ENCODE peak calls at places on chromosomes 4 and X, in eight cellular contexts. K is H1, X is stomach, C is sigmoid colon, W is HepG2, Q is GM12878, A is suprapubic skin, R is K562. D is an unnamed sample.

GRCh38 chr4:183354213-183354612 is 32.0 kb upstream of the CLDN24 start:
- DNase-seq in K (no peak), X (no peak), C (no peak), W (peak), Q (no peak), A (peak), R (no peak), D (no peak)

GRCh38 chrX:127459784-127460183 is 592.4 kb downstream of the ACTRT1 start:
- DNase-seq in K (peak), X (no peak), C (no peak), W (no peak), Q (no peak), A (no peak), R (no peak), D (no peak)

GRCh38 chr4:116118216-116118615 is 967.2 kb downstream of the TRAM1L1 start:
- DNase-seq in K (no peak), X (no peak), C (no peak), W (no peak), Q (no peak), A (no peak), R (no peak), D (no peak)

GRCh38 chrX:33840176-33840575 is 291.9 kb downstream of the FAM47A start:
- DNase-seq in K (no peak), X (no peak), C (no peak), W (no peak), Q (no peak), A (no peak), R (no peak), D (no peak)

GRCh38 chr4:183348136-183348535 is 25.9 kb upstream of the CLDN24 start:
- DNase-seq in K (no peak), X (no peak), C (no peak), W (no peak), Q (no peak), A (no peak), R (no peak), D (no peak)

GRCh38 chr4:86043755-86044592 is 315.9 kb downstream of the MAPK10 start:
- DNase-seq in K (no peak), X (no peak), C (no peak), W (peak), Q (no peak), A (no peak), R (peak), D (no peak)

GRCh38 chrX:53433651-53434639 is at the start of gene HSD17B10:
- DNase-seq in K (peak), X (peak), C (peak), W (peak), Q (peak), A (peak), R (peak), D (peak)

GRCh38 chrX:30282527-30282926 is 26.7 kb downstream of the NR0B1 start:
- DNase-seq in K (no peak), X (no peak), C (no peak), W (no peak), Q (no peak), A (no peak), R (peak), D (no peak)

GRCh38 chrX:150032742-150033141 is 94.5 kb upstream of the EOLA2 start:
- DNase-seq in K (no peak), X (no peak), C (no peak), W (no peak), Q (no peak), A (no peak), R (no peak), D (no peak)

GRCh38 chr4:104938624-104939023 is 208.1 kb upstream of the TET2 start:
- DNase-seq in K (no peak), X (no peak), C (no peak), W (no peak), Q (no peak), A (no peak), R (no peak), D (no peak)

GRCh38 chr4:146577111-146577510 is 55.4 kb upstream of the SLC10A7 start:
- DNase-seq in K (no peak), X (no peak), C (no peak), W (no peak), Q (no peak), A (no peak), R (no peak), D (no peak)

GRCh38 chrX:109635151-109635550 is 10.2 kb upstream of the KCNE5 start:
- DNase-seq in K (no peak), X (no peak), C (no peak), W (no peak), Q (no peak), A (no peak), R (peak), D (no peak)

GRCh38 chrX:133698298-133698697 is 283.0 kb upstream of the GPC4 start:
- DNase-seq in K (no peak), X (no peak), C (no peak), W (no peak), Q (no peak), A (no peak), R (no peak), D (no peak)

GRCh38 chr4:160848901-160849735 is 1314.7 kb downstream of the FSTL5 start:
- DNase-seq in K (no peak), X (no peak), C (no peak), W (no peak), Q (no peak), A (no peak), R (no peak), D (no peak)

GRCh38 chr4:127479031-127479622 is 153.6 kb upstream of the INTU start:
- DNase-seq in K (no peak), X (no peak), C (no peak), W (peak), Q (no peak), A (no peak), R (peak), D (no peak)

GRCh38 chrX:9064694-9065093 is 30.8 kb upstream of the FAM9B start:
- DNase-seq in K (no peak), X (no peak), C (no peak), W (no peak), Q (no peak), A (no peak), R (no peak), D (no peak)

GRCh38 chrX:107123750-107124149 is 5.1 kb upstream of the RBM41 start:
- DNase-seq in K (no peak), X (no peak), C (no peak), W (no peak), Q (no peak), A (no peak), R (no peak), D (no peak)

GRCh38 chrX:107119281-107119680 is 659 bp upstream of the RBM41 start:
- DNase-seq in K (no peak), X (no peak), C (no peak), W (no peak), Q (no peak), A (no peak), R (no peak), D (no peak)

GRCh38 chrX:107117993-107118321 is 665 bp downstream of the RBM41 start:
- DNase-seq in K (no peak), X (no peak), C (no peak), W (no peak), Q (no peak), A (no peak), R (peak), D (no peak)

DNA sequence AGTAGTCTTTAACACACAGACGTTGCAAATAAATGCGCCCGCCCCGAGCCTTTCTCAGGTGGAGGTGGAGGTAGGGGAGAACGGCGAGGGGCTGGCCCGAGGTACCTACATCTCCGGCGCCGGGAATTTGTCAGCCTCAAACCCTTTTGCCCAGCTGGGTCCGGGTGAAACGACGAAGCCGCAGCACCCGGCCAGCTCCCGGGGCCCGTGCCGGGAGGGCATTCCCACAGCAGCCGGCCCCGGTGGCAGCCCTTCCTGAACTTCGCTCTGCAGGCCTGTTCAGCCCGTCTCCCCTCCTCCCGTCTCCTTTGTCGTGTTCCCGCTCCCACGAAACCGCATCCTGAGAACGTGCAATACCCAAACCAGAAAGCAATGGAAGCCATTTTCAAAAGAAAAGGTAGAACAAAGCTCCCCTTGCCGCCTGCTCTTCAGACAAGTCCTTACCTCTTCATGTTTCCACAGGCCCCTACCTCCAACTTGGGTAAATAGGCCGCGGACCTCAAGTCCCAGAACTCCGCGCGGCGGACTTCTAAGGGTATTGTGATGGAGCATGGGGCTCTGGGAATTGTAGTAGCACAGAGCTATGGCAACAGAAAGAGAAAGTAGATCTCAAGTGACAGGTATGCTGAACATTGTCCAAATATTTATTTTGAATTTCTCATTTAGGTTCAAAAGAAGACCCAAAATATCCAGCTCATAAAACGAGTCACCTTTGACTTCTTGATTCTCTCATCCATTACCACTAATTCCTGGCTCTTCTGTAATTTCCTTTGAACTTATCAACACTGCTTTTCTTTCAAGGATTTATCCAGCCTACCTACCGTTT is at the start of gene RBM41:
- DNase-seq in K (peak), X (peak), C (peak), W (peak), Q (peak), A (peak), R (peak), D (peak)
- TF ChIP-seq POLR2AphosphoS5 in K (no peak), X (no peak), C (peak), W (peak), Q (no peak), A (no peak), R (no peak), D (peak)

GRCh38 chr4:83931659-83932058 is 395.8 kb downstream of the GPAT3 start:
- DNase-seq in K (no peak), X (no peak), C (no peak), W (no peak), Q (no peak), A (no peak), R (no peak), D (no peak)

GRCh38 chr4:83932996-83933395 is 397.1 kb downstream of the GPAT3 start:
- DNase-seq in K (no peak), X (no peak), C (no peak), W (no peak), Q (no peak), A (no peak), R (no peak), D (no peak)

GRCh38 chr4:83929550-83929949 is 393.6 kb downstream of the GPAT3 start:
- DNase-seq in K (no peak), X (no peak), C (no peak), W (no peak), Q (no peak), A (no peak), R (no peak), D (no peak)
- TF ChIP-seq EP300 in K (no peak), X (no peak), C (no peak), W (no peak), Q (no peak), A (no peak), R (no peak), D (no peak)

DNA sequence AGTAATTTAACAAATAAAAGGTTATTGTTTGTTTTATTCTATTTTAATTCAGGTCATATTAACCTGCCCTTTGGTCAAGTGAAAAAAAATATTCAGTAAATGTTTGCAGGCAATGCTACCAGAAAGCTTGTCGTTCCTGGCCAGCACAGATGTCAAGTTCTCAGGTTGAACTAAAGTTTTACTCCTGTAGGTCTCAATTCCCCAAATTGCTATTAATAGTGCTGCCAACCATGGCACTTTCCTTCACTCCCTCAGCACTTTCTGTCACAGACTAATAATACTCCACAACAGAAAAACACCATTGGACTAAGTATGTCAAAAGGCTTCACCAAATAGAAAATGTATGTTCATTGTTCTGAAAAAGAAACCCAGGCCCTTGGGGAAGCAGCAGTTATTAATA is 79.2 kb upstream of the C4orf54 start:
- DNase-seq in K (no peak), X (no peak), C (no peak), W (no peak), Q (no peak), A (no peak), R (no peak), D (no peak)
- TF ChIP-seq POLR2AphosphoS5 in K (no peak), X (no peak), C (no peak), W (no peak), Q (no peak), A (no peak), R (no peak), D (no peak)

GRCh38 chr4:153440475-153440874 is 25.7 kb upstream of the TMEM131L start:
- DNase-seq in K (no peak), X (no peak), C (no peak), W (no peak), Q (peak), A (no peak), R (no peak), D (no peak)
- TF ChIP-seq EP300 in K (no peak), X (no peak), C (no peak), W (no peak), Q (no peak), A (no peak), R (no peak), D (no peak)

GRCh38 chr4:152704788-152705187 is 25.0 kb upstream of the TMEM154 start:
- DNase-seq in K (no peak), X (no peak), C (no peak), W (no peak), Q (no peak), A (no peak), R (no peak), D (no peak)

GRCh38 chr4:152707632-152708031 is 27.8 kb upstream of the TMEM154 start:
- DNase-seq in K (no peak), X (no peak), C (no peak), W (no peak), Q (no peak), A (no peak), R (no peak), D (no peak)

GRCh38 chr4:152708806-152709205 is 29.0 kb upstream of the TMEM154 start:
- DNase-seq in K (no peak), X (no peak), C (no peak), W (no peak), Q (no peak), A (no peak), R (no peak), D (no peak)

GRCh38 chr4:152708361-152708760 is 28.6 kb upstream of the TMEM154 start:
- DNase-seq in K (no peak), X (no peak), C (no peak), W (no peak), Q (no peak), A (no peak), R (no peak), D (no peak)

GRCh38 chr4:152705918-152706317 is 26.1 kb upstream of the TMEM154 start:
- DNase-seq in K (no peak), X (no peak), C (no peak), W (no peak), Q (no peak), A (no peak), R (no peak), D (no peak)
- TF ChIP-seq POLR2AphosphoS5 in K (no peak), X (no peak), C (no peak), W (no peak), Q (no peak), A (no peak), R (no peak), D (no peak)

D was measured in transverse colon.